ENCODE peak calls at places on chromosome 12, in five cellular contexts. One of them, this sample, is unnamed.

GRCh38 chr12:121128908-121129704 is 3.6 kb upstream of the P2RX7 start:
- DNase-seq in stomach: peak; percentile 81
- DNase-seq in K562: peak; percentile 88
- DNase-seq in HL-60: peak; percentile 93
- DNase-seq in GM23338: peak; percentile 69
- DNase-seq in this sample: peak; percentile 90

GRCh38 chr12:106249411-106250135 is 1.8 kb upstream of the CKAP4 start:
- DNase-seq in stomach: no peak
- DNase-seq in K562: no peak
- DNase-seq in HL-60: no peak
- DNase-seq in GM23338: no peak
- DNase-seq in this sample: no peak

GRCh38 chr12:95532851-95533250 is 18.4 kb downstream of the USP44 start:
- DNase-seq in stomach: no peak
- DNase-seq in K562: no peak
- DNase-seq in HL-60: no peak
- DNase-seq in GM23338: no peak
- DNase-seq in this sample: no peak

GRCh38 chr12:203462-204260 is 10.3 kb downstream of the SLC6A12 start:
- DNase-seq in stomach: no peak
- DNase-seq in K562: peak; percentile 22
- DNase-seq in HL-60: no peak
- DNase-seq in GM23338: peak; percentile 62
- DNase-seq in this sample: peak; percentile 70

GRCh38 chr12:802242-802995 is 50.0 kb downstream of the WNK1 start:
- DNase-seq in stomach: no peak
- DNase-seq in K562: no peak
- DNase-seq in HL-60: no peak
- DNase-seq in GM23338: no peak
- DNase-seq in this sample: no peak

GRCh38 chr12:111034148-111034910 is 114.0 kb upstream of the MYL2 start:
- DNase-seq in stomach: no peak
- DNase-seq in K562: no peak
- DNase-seq in HL-60: no peak
- DNase-seq in GM23338: peak; percentile 72
- DNase-seq in this sample: peak; percentile 45

GRCh38 chr12:115794659-115795081 is 482.8 kb downstream of the MED13L start:
- DNase-seq in stomach: no peak
- DNase-seq in K562: no peak
- DNase-seq in HL-60: no peak
- DNase-seq in GM23338: peak; percentile 29
- DNase-seq in this sample: no peak

GRCh38 chr12:57990241-57990883 is 49.0 kb downstream of the ATP23 start:
- DNase-seq in stomach: no peak
- DNase-seq in K562: no peak
- DNase-seq in HL-60: no peak
- DNase-seq in GM23338: no peak
- DNase-seq in this sample: no peak

GRCh38 chr12:92568631-92569128 is 134.1 kb upstream of the PLEKHG7 start:
- DNase-seq in stomach: no peak
- DNase-seq in K562: no peak
- DNase-seq in HL-60: no peak
- DNase-seq in GM23338: no peak
- DNase-seq in this sample: no peak

GRCh38 chr12:89768586-89769482 is 60.2 kb upstream of the ATP2B1 start:
- DNase-seq in stomach: no peak
- DNase-seq in K562: no peak
- DNase-seq in HL-60: peak; percentile 94
- DNase-seq in GM23338: no peak
- DNase-seq in this sample: no peak

DNA sequence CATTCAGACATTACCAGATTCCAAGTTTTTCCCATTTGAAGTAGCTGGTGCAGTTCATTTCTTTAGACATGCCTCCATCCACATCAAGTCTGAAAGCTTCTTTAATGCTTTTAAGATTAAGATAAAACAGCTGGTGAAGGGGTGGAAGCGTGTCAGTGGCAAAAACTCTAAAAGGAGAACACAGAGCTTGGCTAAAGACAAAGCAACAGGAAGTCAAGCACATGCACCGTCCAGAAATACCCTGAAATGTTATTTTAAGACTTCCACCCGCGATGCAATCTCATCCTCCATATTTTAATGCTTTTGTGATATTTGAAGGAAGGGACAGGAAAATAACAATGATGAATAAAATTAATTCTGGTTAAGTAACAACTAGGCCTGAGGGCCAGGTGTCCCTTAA is 31.8 kb downstream of the PPM1H start:
- DNase-seq in stomach: no peak
- DNase-seq in K562: no peak
- DNase-seq in HL-60: no peak
- DNase-seq in GM23338: no peak
- DNase-seq in this sample: no peak
- TF ChIP-seq POLR2AphosphoS5 in stomach: no peak
- TF ChIP-seq POLR2AphosphoS5 in K562: no peak
- TF ChIP-seq POLR2AphosphoS5 in HL-60: no peak
- TF ChIP-seq POLR2AphosphoS5 in GM23338: no peak
- TF ChIP-seq POLR2AphosphoS5 in this sample: no peak

GRCh38 chr12:11497438-11497837 is 102.1 kb upstream of the PRB2 start:
- DNase-seq in stomach: no peak
- DNase-seq in K562: no peak
- DNase-seq in HL-60: no peak
- DNase-seq in GM23338: no peak
- DNase-seq in this sample: no peak

GRCh38 chr12:11500861-11501230 is 105.5 kb upstream of the PRB2 start:
- DNase-seq in stomach: no peak
- DNase-seq in K562: no peak
- DNase-seq in HL-60: no peak
- DNase-seq in GM23338: no peak
- DNase-seq in this sample: no peak

GRCh38 chr12:11499802-11500201 is 104.4 kb upstream of the PRB2 start:
- DNase-seq in stomach: no peak
- DNase-seq in K562: no peak
- DNase-seq in HL-60: no peak
- DNase-seq in GM23338: no peak
- DNase-seq in this sample: no peak

GRCh38 chr12:11497995-11498394 is 102.6 kb upstream of the PRB2 start:
- DNase-seq in stomach: no peak
- DNase-seq in K562: no peak
- DNase-seq in HL-60: no peak
- DNase-seq in GM23338: no peak
- DNase-seq in this sample: no peak

DNA sequence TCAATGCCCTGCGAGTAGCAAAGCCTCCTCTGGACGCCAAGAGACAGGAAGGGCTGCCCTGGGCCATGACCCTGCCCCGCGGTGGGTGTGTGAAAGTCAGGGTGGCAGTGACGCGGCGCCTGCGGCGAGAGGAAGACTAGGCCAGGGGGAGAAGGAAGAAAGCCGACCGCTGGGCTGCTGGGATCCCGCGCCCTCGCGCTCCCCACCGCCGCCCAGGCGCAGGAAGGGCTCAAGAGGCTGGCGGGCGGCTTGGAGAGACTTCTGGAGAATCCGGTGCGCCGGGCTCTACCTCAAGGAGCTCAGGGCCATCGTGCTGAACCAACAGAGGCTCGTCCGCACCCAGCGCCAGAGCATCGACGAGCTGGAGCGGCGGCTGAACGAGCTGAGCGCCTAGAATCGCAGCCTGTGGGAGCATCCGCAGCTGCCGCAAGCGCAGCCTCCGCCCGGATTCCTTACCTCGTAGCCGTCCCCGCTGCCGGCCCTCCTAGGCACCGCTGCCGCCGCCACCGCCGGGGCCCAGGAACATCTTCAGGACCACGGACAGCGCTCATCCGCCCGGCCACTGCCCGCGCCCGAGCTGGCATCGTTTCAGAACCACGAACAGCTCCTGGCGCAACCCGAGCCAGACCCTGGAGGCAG is 105.0 kb upstream of the PRB2 start:
- DNase-seq in stomach: peak; percentile 86
- DNase-seq in K562: peak; percentile 33
- DNase-seq in HL-60: peak; percentile 38
- DNase-seq in GM23338: peak; percentile 97
- DNase-seq in this sample: peak; percentile 86
- TF ChIP-seq POLR2AphosphoS5 in stomach: no peak
- TF ChIP-seq POLR2AphosphoS5 in K562: no peak
- TF ChIP-seq POLR2AphosphoS5 in HL-60: no peak
- TF ChIP-seq POLR2AphosphoS5 in GM23338: no peak
- TF ChIP-seq POLR2AphosphoS5 in this sample: peak; percentile 82

GRCh38 chr12:29278673-29279420 is 102.1 kb downstream of the ERGIC2 start:
- DNase-seq in stomach: no peak
- DNase-seq in K562: no peak
- DNase-seq in HL-60: no peak
- DNase-seq in GM23338: no peak
- DNase-seq in this sample: no peak
- TF ChIP-seq POLR2AphosphoS5 in stomach: no peak
- TF ChIP-seq POLR2AphosphoS5 in K562: no peak
- TF ChIP-seq POLR2AphosphoS5 in HL-60: no peak
- TF ChIP-seq POLR2AphosphoS5 in GM23338: no peak
- TF ChIP-seq POLR2AphosphoS5 in this sample: no peak

DNA sequence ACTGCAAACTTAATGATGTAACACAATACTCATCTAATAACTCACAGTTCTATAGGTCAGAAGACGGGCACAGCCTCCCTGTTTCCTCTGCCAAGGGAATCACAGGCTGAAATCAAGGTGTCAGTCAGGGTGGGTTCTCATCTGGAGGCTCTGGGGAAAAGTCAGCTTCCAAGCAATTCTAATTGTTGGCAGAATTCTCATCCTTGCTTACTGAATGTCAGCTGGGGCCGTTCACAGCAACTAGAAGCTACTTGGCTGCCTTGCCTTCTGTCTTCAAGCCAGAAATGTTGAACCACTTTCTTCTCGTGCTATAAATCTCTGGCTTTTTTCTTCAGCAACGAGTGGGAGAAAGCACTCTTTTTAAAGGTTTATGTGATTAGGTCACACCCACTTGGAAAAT is 80.1 kb upstream of the PDZRN4 start:
- DNase-seq in stomach: no peak
- DNase-seq in K562: no peak
- DNase-seq in HL-60: no peak
- DNase-seq in GM23338: no peak
- DNase-seq in this sample: no peak
- TF ChIP-seq POLR2AphosphoS5 in stomach: no peak
- TF ChIP-seq POLR2AphosphoS5 in K562: no peak
- TF ChIP-seq POLR2AphosphoS5 in HL-60: no peak
- TF ChIP-seq POLR2AphosphoS5 in GM23338: no peak
- TF ChIP-seq POLR2AphosphoS5 in this sample: no peak

DNA sequence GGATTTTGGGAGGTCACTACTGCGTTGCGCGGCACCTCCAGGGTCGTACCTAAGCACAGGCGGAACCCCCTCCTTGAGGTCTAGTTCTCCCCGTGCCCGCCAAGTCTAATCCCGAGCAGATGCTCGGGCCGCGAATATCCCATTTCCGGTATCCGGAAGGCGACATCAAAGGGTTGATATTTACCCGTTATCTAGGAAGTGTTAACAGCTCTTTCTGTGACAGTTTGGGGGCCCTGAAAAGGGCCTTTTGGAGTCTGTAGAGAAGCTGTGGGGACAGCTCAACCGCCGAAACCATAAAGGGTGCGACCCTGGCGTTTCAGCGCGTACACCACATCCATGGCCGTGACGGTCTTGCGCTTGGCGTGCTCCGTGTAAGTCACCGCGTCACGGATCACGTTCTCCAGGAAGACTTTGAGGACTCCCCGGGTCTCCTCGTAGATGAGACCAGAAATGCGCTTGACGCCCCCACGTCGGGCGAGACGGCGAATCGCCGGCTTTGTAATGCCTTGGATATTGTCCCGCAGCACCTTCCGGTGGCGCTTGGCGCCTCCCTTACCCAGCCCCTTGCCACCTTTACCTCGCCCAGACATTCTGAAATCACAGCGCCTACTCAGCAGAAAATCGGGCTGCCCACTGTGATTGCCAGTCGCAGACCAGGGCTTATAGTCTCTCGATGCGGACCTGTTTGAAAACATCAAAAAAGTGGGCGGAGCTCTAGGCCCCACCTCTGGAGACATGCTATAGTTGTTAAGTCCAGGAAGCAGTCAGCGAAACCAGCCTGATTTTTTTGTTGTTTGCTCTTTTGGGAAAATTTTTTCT is 32.6 kb downstream of the WBP11 start:
- DNase-seq in stomach: peak; percentile 96
- DNase-seq in K562: no peak
- DNase-seq in HL-60: peak; percentile 75
- DNase-seq in GM23338: peak; percentile 95
- DNase-seq in this sample: peak; percentile 95
- TF ChIP-seq POLR2AphosphoS5 in stomach: peak; percentile 100
- TF ChIP-seq POLR2AphosphoS5 in K562: no peak
- TF ChIP-seq POLR2AphosphoS5 in HL-60: no peak
- TF ChIP-seq POLR2AphosphoS5 in GM23338: peak; percentile 99
- TF ChIP-seq POLR2AphosphoS5 in this sample: peak; percentile 100

GRCh38 chr12:82687020-82687951 is 580 bp downstream of the TMTC2 start:
- DNase-seq in stomach: peak; percentile 83
- DNase-seq in K562: no peak
- DNase-seq in HL-60: no peak
- DNase-seq in GM23338: peak; percentile 81
- DNase-seq in this sample: peak; percentile 87
- TF ChIP-seq POLR2AphosphoS5 in stomach: peak; percentile 80
- TF ChIP-seq POLR2AphosphoS5 in K562: no peak
- TF ChIP-seq POLR2AphosphoS5 in HL-60: no peak
- TF ChIP-seq POLR2AphosphoS5 in GM23338: peak; percentile 13
- TF ChIP-seq POLR2AphosphoS5 in this sample: peak; percentile 31

DNA sequence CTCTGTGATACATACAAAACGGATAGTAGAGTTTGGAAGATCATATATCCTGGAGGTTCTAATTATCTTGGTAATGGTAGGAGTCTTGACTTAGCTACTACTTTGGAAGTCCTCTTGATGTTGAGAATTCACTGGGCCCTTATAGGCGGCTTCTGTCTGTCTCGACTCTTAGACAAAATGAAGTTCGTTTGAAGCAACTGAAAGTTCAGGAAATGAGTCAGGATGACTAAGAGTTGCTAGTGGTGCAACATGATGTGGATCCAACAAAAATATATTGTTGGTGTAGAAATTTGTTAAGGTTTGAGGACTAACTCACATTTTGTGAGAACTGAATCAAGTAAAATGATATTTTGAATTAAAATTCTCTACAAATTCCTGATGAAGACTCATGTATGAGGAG is 272.7 kb downstream of the AEBP2 start:
- DNase-seq in stomach: no peak
- DNase-seq in K562: no peak
- DNase-seq in HL-60: peak; percentile 39
- DNase-seq in GM23338: no peak
- DNase-seq in this sample: no peak
- TF ChIP-seq POLR2AphosphoS5 in stomach: no peak
- TF ChIP-seq POLR2AphosphoS5 in K562: no peak
- TF ChIP-seq POLR2AphosphoS5 in HL-60: no peak
- TF ChIP-seq POLR2AphosphoS5 in GM23338: no peak
- TF ChIP-seq POLR2AphosphoS5 in this sample: no peak

DNA sequence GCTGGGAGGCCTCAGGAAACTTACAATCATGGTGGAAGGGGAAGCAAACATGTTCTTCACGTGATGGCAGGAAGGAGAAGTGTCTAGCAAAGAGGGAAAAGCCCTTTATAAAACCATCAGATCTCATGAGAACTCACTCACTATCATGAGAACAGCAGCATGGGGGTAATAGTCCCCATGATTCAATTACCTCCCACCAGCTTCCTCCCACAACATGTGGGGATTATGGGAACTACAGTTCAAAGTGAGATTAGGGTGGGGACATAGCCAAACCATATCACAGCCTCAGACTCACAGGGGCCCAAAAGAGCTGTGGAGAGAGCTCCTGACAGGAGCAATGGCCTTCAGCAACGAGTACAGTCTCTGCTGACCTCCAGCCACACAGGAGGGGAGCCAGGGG is 151.4 kb downstream of the GXYLT1 start:
- DNase-seq in stomach: no peak
- DNase-seq in K562: no peak
- DNase-seq in HL-60: no peak
- DNase-seq in GM23338: no peak
- DNase-seq in this sample: no peak
- TF ChIP-seq POLR2AphosphoS5 in stomach: no peak
- TF ChIP-seq POLR2AphosphoS5 in K562: no peak
- TF ChIP-seq POLR2AphosphoS5 in HL-60: no peak
- TF ChIP-seq POLR2AphosphoS5 in GM23338: no peak
- TF ChIP-seq POLR2AphosphoS5 in this sample: no peak

GRCh38 chr12:68837215-68837614 is 29.2 kb downstream of the MDM2 start:
- DNase-seq in stomach: no peak
- DNase-seq in K562: no peak
- DNase-seq in HL-60: no peak
- DNase-seq in GM23338: no peak
- DNase-seq in this sample: no peak
- TF ChIP-seq POLR2AphosphoS5 in stomach: no peak
- TF ChIP-seq POLR2AphosphoS5 in K562: no peak
- TF ChIP-seq POLR2AphosphoS5 in HL-60: no peak
- TF ChIP-seq POLR2AphosphoS5 in GM23338: no peak
- TF ChIP-seq POLR2AphosphoS5 in this sample: peak; percentile 24